ENCODE peak calls at places on chromosomes 1 and 21, in eight cellular contexts. Z, F, G, E, Y, O, S and W are unnamed samples.

GRCh38 chr1:111952258-111952657 is 37.2 kb downstream of the KCND3 start:
- DNase-seq in Z (no peak), F (no peak), G (no peak), E (peak; percentile 3), Y (no peak), O (no peak), S (no peak), W (no peak)

GRCh38 chr1:155016231-155016831 is 13.7 kb downstream of the ZBTB7B start:
- DNase-seq in Z (no peak), F (no peak), G (no peak), E (no peak), Y (no peak), O (no peak), S (no peak), W (no peak)

GRCh38 chr1:207393610-207394009 is 60.5 kb upstream of the CR2 start:
- DNase-seq in Z (no peak), F (no peak), G (no peak), E (peak; percentile 96), Y (peak; percentile 90), O (no peak), S (no peak), W (no peak)

GRCh38 chr1:93804412-93804811 is 74.6 kb downstream of the DNTTIP2 start:
- DNase-seq in Z (no peak), F (no peak), G (no peak), E (peak; percentile 90), Y (peak; percentile 64), O (no peak), S (no peak), W (no peak)

GRCh38 chr1:203607169-203607873 is 19.3 kb upstream of the ATP2B4 start:
- DNase-seq in Z (peak; percentile 48), F (no peak), G (peak; percentile 86), E (peak; percentile 95), Y (peak; percentile 73), O (no peak), S (no peak), W (no peak)

GRCh38 chr1:85374160-85374559 is 90.8 kb downstream of the DDAH1 start:
- DNase-seq in Z (no peak), F (no peak), G (no peak), E (peak; percentile 85), Y (peak; percentile 71), O (no peak), S (no peak), W (no peak)

GRCh38 chr1:71170925-71171324 is 90.1 kb upstream of the ZRANB2 start:
- DNase-seq in Z (no peak), F (no peak), G (no peak), E (no peak), Y (no peak), O (no peak), S (no peak), W (no peak)

GRCh38 chr1:19042675-19043578 is 86.5 kb upstream of the IFFO2 start:
- DNase-seq in Z (no peak), F (no peak), G (no peak), E (peak; percentile 28), Y (no peak), O (no peak), S (no peak), W (no peak)

GRCh38 chr1:94096797-94097549 is 24.0 kb downstream of the ABCA4 start:
- DNase-seq in Z (no peak), F (no peak), G (no peak), E (no peak), Y (no peak), O (no peak), S (no peak), W (no peak)

GRCh38 chr1:2205191-2205952 is 10.8 kb upstream of the FAAP20 start:
- DNase-seq in Z (peak; percentile 88), F (peak; percentile 84), G (peak; percentile 96), E (peak; percentile 92), Y (no peak), O (peak; percentile 90), S (peak; percentile 95), W (peak; percentile 90)

GRCh38 chr1:29186252-29186651 is 4.6 kb upstream of the SRSF4 start:
- DNase-seq in Z (no peak), F (no peak), G (no peak), E (no peak), Y (no peak), O (no peak), S (no peak), W (no peak)

GRCh38 chr1:29124366-29125236 is 898 bp upstream of the TMEM200B start:
- DNase-seq in Z (peak; percentile 21), F (peak; percentile 85), G (peak; percentile 77), E (peak; percentile 81), Y (no peak), O (peak; percentile 74), S (peak; percentile 67), W (peak; percentile 54)

GRCh38 chr1:44576456-44577150 is 97.7 kb downstream of the TMEM53 start:
- DNase-seq in Z (no peak), F (no peak), G (no peak), E (no peak), Y (no peak), O (no peak), S (no peak), W (no peak)

GRCh38 chr1:55585402-55585792 is 370.2 kb upstream of the USP24 start:
- DNase-seq in Z (no peak), F (no peak), G (no peak), E (no peak), Y (no peak), O (no peak), S (no peak), W (no peak)

GRCh38 chr1:241778117-241778516 is 69.9 kb upstream of the EXO1 start:
- DNase-seq in Z (no peak), F (no peak), G (no peak), E (no peak), Y (no peak), O (no peak), S (no peak), W (no peak)

GRCh38 chr1:1778827-1779675 is 781 bp upstream of the NADK start:
- DNase-seq in Z (peak; percentile 71), F (peak; percentile 67), G (peak; percentile 92), E (peak; percentile 36), Y (no peak), O (peak; percentile 41), S (no peak), W (peak; percentile 57)

GRCh38 chr1:235366286-235366685 is 941 bp upstream of the TBCE start:
- DNase-seq in Z (no peak), F (no peak), G (no peak), E (no peak), Y (no peak), O (no peak), S (no peak), W (no peak)

GRCh38 chr1:180601512-180601911 is 30.3 kb upstream of the XPR1 start:
- DNase-seq in Z (no peak), F (no peak), G (no peak), E (no peak), Y (no peak), O (no peak), S (no peak), W (no peak)

GRCh38 chr21:39037807-39038405 is 145.3 kb downstream of the PSMG1 start:
- DNase-seq in Z (no peak), F (no peak), G (no peak), E (peak; percentile 53), Y (no peak), O (no peak), S (no peak), W (no peak)

GRCh38 chr1:82931051-82931450 is 1067.9 kb downstream of the TTLL7 start:
- DNase-seq in Z (no peak), F (no peak), G (no peak), E (no peak), Y (no peak), O (no peak), S (no peak), W (no peak)

GRCh38 chr1:224482619-224483018 is 48.0 kb upstream of the WDR26 start:
- DNase-seq in Z (no peak), F (no peak), G (no peak), E (no peak), Y (no peak), O (no peak), S (no peak), W (no peak)

GRCh38 chr1:116826818-116827606 is 72.8 kb downstream of the CD2 start:
- DNase-seq in Z (no peak), F (no peak), G (peak; percentile 87), E (peak; percentile 58), Y (no peak), O (no peak), S (no peak), W (no peak)

GRCh38 chr21:29018540-29018939 is 609 bp downstream of the RWDD2B start:
- DNase-seq in Z (no peak), F (no peak), G (no peak), E (no peak), Y (no peak), O (no peak), S (no peak), W (no peak)

GRCh38 chr1:38962113-38962512 is 20.5 kb upstream of the RHBDL2 start:
- DNase-seq in Z (no peak), F (no peak), G (no peak), E (peak; percentile 84), Y (peak; percentile 67), O (no peak), S (no peak), W (no peak)

GRCh38 chr21:39111928-39112327 is 71.3 kb downstream of the PSMG1 start:
- DNase-seq in Z (no peak), F (no peak), G (peak; percentile 5), E (no peak), Y (no peak), O (no peak), S (no peak), W (no peak)

GRCh38 chr1:85465099-85465790 is at the start of gene DDAH1:
- DNase-seq in Z (no peak), F (peak; percentile 62), G (no peak), E (peak; percentile 76), Y (no peak), O (no peak), S (peak; percentile 54), W (no peak)

GRCh38 chr1:50419192-50419906 is 3.9 kb downstream of the DMRTA2 start:
- DNase-seq in Z (no peak), F (peak; percentile 42), G (no peak), E (no peak), Y (no peak), O (peak; percentile 46), S (no peak), W (no peak)

GRCh38 chr21:25360593-25360992 is 246.7 kb downstream of the MRPL39 start:
- DNase-seq in Z (no peak), F (no peak), G (no peak), E (no peak), Y (no peak), O (no peak), S (no peak), W (no peak)

GRCh38 chr1:56688522-56689026 is 43.5 kb downstream of the PRKAA2 start:
- DNase-seq in Z (no peak), F (no peak), G (no peak), E (peak; percentile 78), Y (no peak), O (no peak), S (no peak), W (no peak)

GRCh38 chr1:35855016-35855700 is 27.9 kb upstream of the AGO1 start:
- DNase-seq in Z (no peak), F (no peak), G (no peak), E (no peak), Y (no peak), O (no peak), S (no peak), W (no peak)

GRCh38 chr1:48019714-48020315 is 22.6 kb upstream of the TRABD2B start:
- DNase-seq in Z (no peak), F (no peak), G (no peak), E (no peak), Y (no peak), O (no peak), S (no peak), W (no peak)

GRCh38 chr1:156004843-156005593 is 15.7 kb downstream of the SSR2 start:
- DNase-seq in Z (no peak), F (no peak), G (peak; percentile 56), E (no peak), Y (no peak), O (no peak), S (no peak), W (no peak)

GRCh38 chr1:63662056-63662836 is 69.0 kb downstream of the PGM1 start:
- DNase-seq in Z (no peak), F (no peak), G (no peak), E (peak; percentile 89), Y (no peak), O (no peak), S (no peak), W (no peak)